ENCODE peak calls at places on chromosomes 5 and 9, in seven cellular contexts. U is thyroid gland, I is astrocyte, Q is IMR-90, H is HCT116, M is A673, Y is PC-3. V is an unnamed sample. For H3K27me3, the result is how much of the 10 kb centered on the place peaks cover.

GRCh38 chr5:170495796-170496195 is 8.0 kb upstream of the KCNIP1 start:
- DNase-seq in Q (no peak), Y (no peak), H (no peak), U (no peak), I (no peak), M (no peak), V (no peak)

GRCh38 chr5:66643383-66643782 is 47.2 kb downstream of the MAST4 start:
- DNase-seq in Q (no peak), U (no peak), M (no peak), I (no peak), H (no peak), Y (no peak), V (no peak)

GRCh38 chr9:38707885-38708640 is 11.9 kb downstream of the FAM240B start:
- DNase-seq in I (no peak), M (peak), Q (no peak), Y (peak), U (no peak), H (no peak), V (no peak)

GRCh38 chr5:172550096-172550765 is 90.8 kb upstream of the NEURL1B start:
- DNase-seq in U (no peak), H (no peak), Q (no peak), Y (no peak), M (no peak), I (no peak), V (no peak)

GRCh38 chr9:82681809-82682208 is 381.1 kb downstream of the RASEF start:
- DNase-seq in Q (no peak), H (no peak), M (no peak), Y (no peak), U (no peak), I (no peak), V (no peak)

GRCh38 chr5:86170194-86170593 is 447.5 kb upstream of the COX7C start:
- DNase-seq in U (no peak), H (no peak), I (no peak), Q (no peak), M (no peak), Y (no peak), V (no peak)

GRCh38 chr5:139699352-139699751 is 51.2 kb downstream of the CXXC5 start:
- DNase-seq in M (no peak), I (no peak), H (no peak), U (no peak), Y (no peak), Q (no peak), V (no peak)

GRCh38 chr5:179613460-179614071 is 9.9 kb downstream of the HNRNPH1 start:
- DNase-seq in I (no peak), U (no peak), M (no peak), Q (no peak), Y (no peak), H (no peak), V (no peak)

GRCh38 chr5:167578977-167579700 is 712.3 kb upstream of the WWC1 start:
- DNase-seq in Q (peak), U (no peak), M (no peak), Y (no peak), I (peak), H (no peak), V (no peak)

GRCh38 chr5:144142030-144142825 is 28.2 kb downstream of the YIPF5 start:
- DNase-seq in Y (peak), M (peak), Q (peak), H (peak), I (peak), U (no peak), V (no peak)

GRCh38 chr9:112333639-112334318 is 360 bp upstream of the PTBP3 start:
- DNase-seq in M (peak), U (peak), I (peak), Y (peak), Q (peak), H (peak), V (peak)

GRCh38 chr9:135260221-135260620 is 172.8 kb downstream of the OLFM1 start:
- DNase-seq in M (no peak), I (no peak), Q (no peak), U (no peak), H (no peak), Y (no peak), V (no peak)
- H3K27me3 ChIP-seq in M (under half), I (under half), Q (under half), U (under half), H (under half), Y (under half), V (under half)

GRCh38 chr5:1182633-1183423 is 18.6 kb upstream of the SLC6A19 start:
- DNase-seq in Y (no peak), I (no peak), Q (no peak), H (no peak), U (no peak), M (no peak), V (peak)

GRCh38 chr5:1184163-1184470 is 17.3 kb upstream of the SLC6A19 start:
- DNase-seq in I (no peak), Q (no peak), U (no peak), H (no peak), M (no peak), Y (no peak), V (no peak)

GRCh38 chr5:1182360-1182632 is 19.1 kb upstream of the SLC6A19 start:
- DNase-seq in I (no peak), Q (no peak), H (no peak), U (no peak), Y (no peak), M (no peak), V (no peak)

GRCh38 chr5:1184481-1184880 is 16.9 kb upstream of the SLC6A19 start:
- DNase-seq in M (no peak), Y (no peak), U (no peak), Q (no peak), I (no peak), H (no peak), V (no peak)

DNA sequence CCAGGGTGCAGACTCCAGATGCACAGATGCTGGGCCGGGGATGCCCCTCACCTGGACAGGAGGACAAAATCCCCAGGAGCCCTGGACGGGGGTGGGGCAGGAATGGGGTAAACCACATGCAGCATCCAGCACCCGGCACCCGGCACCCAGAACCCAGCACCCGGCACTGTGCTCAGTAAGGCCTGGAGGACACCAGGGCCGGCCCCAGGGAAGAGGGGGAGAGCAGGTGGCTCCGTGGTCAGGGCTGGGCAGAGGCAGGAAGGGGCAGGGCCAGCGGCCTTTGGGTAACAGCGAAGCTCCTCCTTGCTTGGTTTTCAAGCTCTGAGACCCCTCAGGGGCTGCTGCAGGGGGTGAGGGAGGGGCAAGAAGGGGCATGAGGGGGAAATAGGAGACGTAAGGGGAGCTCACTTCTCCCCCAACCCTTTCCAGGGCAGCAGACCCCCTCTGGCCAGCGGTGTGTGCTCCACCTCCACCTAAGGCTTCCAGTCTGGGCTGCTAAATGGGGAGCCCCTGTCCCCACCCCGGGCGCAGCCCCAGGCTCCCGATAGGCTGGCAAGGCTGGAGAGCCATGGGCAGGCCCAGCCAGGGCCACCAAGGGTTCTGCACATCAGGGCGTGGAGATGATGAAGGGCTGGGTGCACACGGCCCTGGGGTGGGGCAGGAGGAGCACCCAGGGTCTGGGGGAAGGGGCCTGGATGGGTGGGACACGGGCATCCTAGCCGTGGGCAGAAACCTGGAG is 17.8 kb upstream of the SLC6A19 start:
- DNase-seq in H (no peak), I (no peak), Y (no peak), U (no peak), Q (no peak), M (no peak), V (no peak)
- H3K27me3 ChIP-seq in H (under half), I (under half), Y (under half), U (under half), Q (under half), M (under half), V (under half)

DNA sequence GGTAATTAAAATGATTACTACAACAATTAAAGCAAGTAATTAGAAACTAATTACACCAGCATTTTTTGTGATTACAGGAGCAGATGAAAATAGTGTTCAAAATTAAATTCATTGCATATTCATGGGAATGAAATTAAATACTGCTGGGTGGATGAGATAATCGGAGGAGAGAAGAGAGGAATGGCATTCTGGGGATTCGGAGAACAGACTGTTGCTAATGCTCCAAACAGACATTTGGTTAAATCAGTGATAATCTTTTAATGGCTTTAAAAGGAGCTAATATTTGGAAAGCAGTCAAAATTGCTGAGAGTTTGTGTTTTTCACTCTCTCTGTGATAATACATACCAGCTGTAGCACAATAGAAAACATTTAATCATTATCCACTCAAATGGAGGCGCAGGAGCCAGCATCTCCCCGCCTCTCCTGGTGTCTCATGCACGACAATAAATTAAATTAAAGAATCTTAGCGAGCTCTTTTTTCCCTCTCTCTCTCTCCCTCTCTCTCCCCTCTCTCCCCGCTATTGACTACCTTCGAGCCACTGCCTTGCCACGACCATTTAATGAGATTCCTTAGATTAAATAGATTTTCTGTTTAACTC is 268.7 kb upstream of the MVB12B start:
- DNase-seq in Y (no peak), I (no peak), M (peak), Q (no peak), U (no peak), H (no peak), V (no peak)
- H3K27me3 ChIP-seq in Y (under half), I (under half), M (half or more), Q (half or more), U (under half), H (under half), V (under half)

GRCh38 chr5:132651838-132652476 is 6.0 kb upstream of the IL13 start:
- DNase-seq in U (no peak), Q (no peak), I (no peak), Y (no peak), H (no peak), M (no peak), V (no peak)

GRCh38 chr5:132656774-132657355 is 1.1 kb upstream of the IL13 start:
- DNase-seq in Q (no peak), H (no peak), M (no peak), Y (no peak), I (no peak), U (no peak), V (no peak)

GRCh38 chr5:132657676-132658382 is at the start of gene IL13:
- DNase-seq in I (no peak), H (no peak), Q (no peak), Y (no peak), M (no peak), U (no peak), V (no peak)

GRCh38 chr5:132655821-132656773 is 1.9 kb upstream of the IL13 start:
- DNase-seq in M (peak), Y (no peak), H (no peak), Q (no peak), U (no peak), I (no peak), V (no peak)

GRCh38 chr5:132653716-132654115 is 4.3 kb upstream of the IL13 start:
- DNase-seq in M (no peak), Q (no peak), H (no peak), Y (no peak), I (no peak), U (no peak), V (no peak)
- H3K27me3 ChIP-seq in M (under half), Q (under half), H (under half), Y (under half), I (under half), U (under half), V (half or more)

GRCh38 chr9:129775443-129775842 is 22.6 kb upstream of the PTGES start:
- DNase-seq in M (no peak), U (no peak), I (no peak), H (no peak), Y (no peak), Q (no peak), V (no peak)

GRCh38 chr9:129776566-129776937 is 23.7 kb upstream of the PTGES start:
- DNase-seq in Q (peak), I (peak), H (no peak), M (no peak), Y (no peak), U (no peak), V (no peak)

GRCh38 chr9:129777769-129778130 is 24.9 kb upstream of the PTGES start:
- DNase-seq in M (no peak), Q (no peak), U (no peak), I (no peak), Y (no peak), H (no peak), V (no peak)

GRCh38 chr9:129778469-129778868 is 24.5 kb upstream of the TOR1B start:
- DNase-seq in Q (no peak), H (no peak), M (no peak), I (no peak), Y (peak), U (no peak), V (no peak)

DNA sequence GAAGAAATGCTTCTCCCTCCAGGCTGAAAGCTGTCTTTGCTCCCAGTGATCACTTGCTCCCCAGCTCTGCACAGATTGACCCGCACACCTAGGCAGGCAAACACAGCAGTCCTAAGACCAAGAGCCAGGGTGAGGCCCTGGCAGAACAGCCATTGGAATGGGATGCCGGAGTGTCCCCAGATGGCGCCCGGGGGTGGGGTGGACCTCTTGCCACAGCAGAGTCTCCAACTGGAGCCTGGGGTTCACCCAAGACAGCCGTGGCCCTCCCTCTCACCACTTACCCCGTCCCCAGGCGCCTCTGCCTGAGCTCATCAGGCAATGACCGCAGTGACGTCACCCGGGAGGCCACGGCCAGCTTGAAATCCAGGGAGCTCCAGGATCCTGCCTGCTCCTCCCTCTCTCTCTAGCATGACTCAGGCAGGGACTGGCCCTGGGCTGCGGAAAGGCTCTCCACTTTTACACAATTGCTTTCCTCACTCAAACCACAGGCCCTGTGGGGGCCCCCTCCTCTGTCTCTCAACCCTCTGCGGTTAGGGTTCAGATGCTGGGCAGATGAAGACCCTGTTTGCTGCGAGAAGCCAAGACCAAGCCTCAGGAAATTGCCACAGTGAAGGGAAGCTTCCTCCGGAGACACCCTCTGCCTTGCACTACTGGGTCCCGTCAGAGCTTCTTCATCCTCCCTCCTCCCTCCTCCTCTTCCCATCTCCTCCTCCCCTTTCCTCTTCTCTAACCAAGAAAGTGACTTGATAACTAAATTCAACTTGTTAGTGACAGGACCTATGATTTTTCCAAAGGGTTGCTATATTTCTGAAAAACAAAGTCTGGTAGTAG is 24.3 kb upstream of the PTGES start:
- DNase-seq in U (peak), M (peak), I (peak), H (peak), Y (peak), Q (peak), V (peak)
- H3K27me3 ChIP-seq in U (under half), M (under half), I (under half), H (under half), Y (under half), Q (under half), V (under half)